ENCODE peak calls at places on chromosomes 3 and 15, in six cellular contexts. One of them, this sample, is unnamed.

GRCh38 chr15:60179786-60180391 is 175.8 kb downstream of the FOXB1 start:
- DNase-seq in right atrium auricular region: no peak
- DNase-seq in PC-9: no peak
- DNase-seq in ovary: no peak
- DNase-seq in lower lobe of right lung: no peak
- DNase-seq in colonic mucosa: peak; percentile 25
- DNase-seq in this sample: no peak

GRCh38 chr15:46946953-46947352 is 770.4 kb upstream of the SEMA6D start:
- DNase-seq in right atrium auricular region: no peak
- DNase-seq in PC-9: no peak
- DNase-seq in ovary: no peak
- DNase-seq in lower lobe of right lung: no peak
- DNase-seq in colonic mucosa: no peak
- DNase-seq in this sample: no peak

GRCh38 chr3:177062052-177062732 is 135.1 kb downstream of the TBL1XR1 start:
- DNase-seq in right atrium auricular region: no peak
- DNase-seq in PC-9: no peak
- DNase-seq in ovary: no peak
- DNase-seq in lower lobe of right lung: no peak
- DNase-seq in colonic mucosa: no peak
- DNase-seq in this sample: no peak

GRCh38 chr3:13009132-13009945 is 63.9 kb downstream of the IQSEC1 start:
- DNase-seq in right atrium auricular region: no peak
- DNase-seq in PC-9: peak; percentile 64
- DNase-seq in ovary: no peak
- DNase-seq in lower lobe of right lung: peak; percentile 90
- DNase-seq in colonic mucosa: peak; percentile 73
- DNase-seq in this sample: peak; percentile 94

GRCh38 chr3:126186271-126186670 is 5.9 kb upstream of the ALDH1L1 start:
- DNase-seq in right atrium auricular region: no peak
- DNase-seq in PC-9: no peak
- DNase-seq in ovary: no peak
- DNase-seq in lower lobe of right lung: no peak
- DNase-seq in colonic mucosa: no peak
- DNase-seq in this sample: no peak

GRCh38 chr3:40971191-40972168 is 227.8 kb upstream of the CTNNB1 start:
- DNase-seq in right atrium auricular region: peak; percentile 91
- DNase-seq in PC-9: peak; percentile 75
- DNase-seq in ovary: peak; percentile 81
- DNase-seq in lower lobe of right lung: peak; percentile 78
- DNase-seq in colonic mucosa: peak; percentile 76
- DNase-seq in this sample: peak; percentile 78

GRCh38 chr3:35028157-35028556 is 611.2 kb upstream of the ARPP21 start:
- DNase-seq in right atrium auricular region: no peak
- DNase-seq in PC-9: no peak
- DNase-seq in ovary: no peak
- DNase-seq in lower lobe of right lung: no peak
- DNase-seq in colonic mucosa: no peak
- DNase-seq in this sample: no peak

GRCh38 chr3:37779289-37780152 is 82.2 kb upstream of the CTDSPL start:
- DNase-seq in right atrium auricular region: no peak
- DNase-seq in PC-9: peak; percentile 8
- DNase-seq in ovary: no peak
- DNase-seq in lower lobe of right lung: no peak
- DNase-seq in colonic mucosa: no peak
- DNase-seq in this sample: no peak

GRCh38 chr3:44036850-44037249 is 204.8 kb upstream of the TOPAZ1 start:
- DNase-seq in right atrium auricular region: no peak
- DNase-seq in PC-9: no peak
- DNase-seq in ovary: no peak
- DNase-seq in lower lobe of right lung: no peak
- DNase-seq in colonic mucosa: no peak
- DNase-seq in this sample: no peak

GRCh38 chr15:68113751-68114150 is 59.6 kb downstream of the PIAS1 start:
- DNase-seq in right atrium auricular region: no peak
- DNase-seq in PC-9: no peak
- DNase-seq in ovary: no peak
- DNase-seq in lower lobe of right lung: no peak
- DNase-seq in colonic mucosa: no peak
- DNase-seq in this sample: no peak

GRCh38 chr3:124643453-124643852 is 86.8 kb upstream of the UMPS start:
- DNase-seq in right atrium auricular region: no peak
- DNase-seq in PC-9: no peak
- DNase-seq in ovary: no peak
- DNase-seq in lower lobe of right lung: no peak
- DNase-seq in colonic mucosa: no peak
- DNase-seq in this sample: no peak

GRCh38 chr15:43346305-43346704 is 15.9 kb upstream of the LCMT2 start:
- DNase-seq in right atrium auricular region: no peak
- DNase-seq in PC-9: no peak
- DNase-seq in ovary: no peak
- DNase-seq in lower lobe of right lung: no peak
- DNase-seq in colonic mucosa: no peak
- DNase-seq in this sample: no peak

GRCh38 chr3:131501949-131502348 is 822 bp downstream of the MRPL3 start:
- DNase-seq in right atrium auricular region: no peak
- DNase-seq in PC-9: no peak
- DNase-seq in ovary: no peak
- DNase-seq in lower lobe of right lung: no peak
- DNase-seq in colonic mucosa: no peak
- DNase-seq in this sample: no peak

GRCh38 chr3:44845528-44846520 is 15.9 kb upstream of the TMEM42 start:
- DNase-seq in right atrium auricular region: no peak
- DNase-seq in PC-9: no peak
- DNase-seq in ovary: peak; percentile 15
- DNase-seq in lower lobe of right lung: no peak
- DNase-seq in colonic mucosa: no peak
- DNase-seq in this sample: no peak

GRCh38 chr15:39179980-39180379 is 400.9 kb upstream of the THBS1 start:
- DNase-seq in right atrium auricular region: no peak
- DNase-seq in PC-9: no peak
- DNase-seq in ovary: no peak
- DNase-seq in lower lobe of right lung: no peak
- DNase-seq in colonic mucosa: no peak
- DNase-seq in this sample: no peak

GRCh38 chr3:178182337-178182761 is 353.9 kb upstream of the KCNMB2 start:
- DNase-seq in right atrium auricular region: no peak
- DNase-seq in PC-9: no peak
- DNase-seq in ovary: peak; percentile 7
- DNase-seq in lower lobe of right lung: no peak
- DNase-seq in colonic mucosa: no peak
- DNase-seq in this sample: no peak

GRCh38 chr3:43490640-43491185 is 131.1 kb downstream of the ANO10 start:
- DNase-seq in right atrium auricular region: no peak
- DNase-seq in PC-9: no peak
- DNase-seq in ovary: no peak
- DNase-seq in lower lobe of right lung: no peak
- DNase-seq in colonic mucosa: no peak
- DNase-seq in this sample: no peak

GRCh38 chr3:131110087-131110486 is 83.4 kb downstream of the NEK11 start:
- DNase-seq in right atrium auricular region: no peak
- DNase-seq in PC-9: peak; percentile 7
- DNase-seq in ovary: no peak
- DNase-seq in lower lobe of right lung: no peak
- DNase-seq in colonic mucosa: no peak
- DNase-seq in this sample: no peak

GRCh38 chr15:85474700-85475316 is 94.4 kb downstream of the AKAP13 start:
- DNase-seq in right atrium auricular region: no peak
- DNase-seq in PC-9: no peak
- DNase-seq in ovary: no peak
- DNase-seq in lower lobe of right lung: no peak
- DNase-seq in colonic mucosa: no peak
- DNase-seq in this sample: no peak
- H3K4me1 ChIP-seq in right atrium auricular region: no peaks in the 10 kb centered on the region
- H3K4me1 ChIP-seq in PC-9: no peaks in the 10 kb centered on the region
- H3K4me1 ChIP-seq in ovary: peaks cover 14% of the 10 kb centered on the region
- H3K4me1 ChIP-seq in lower lobe of right lung: peaks cover 35% of the 10 kb centered on the region
- H3K4me1 ChIP-seq in colonic mucosa: no peaks in the 10 kb centered on the region
- H3K4me1 ChIP-seq in this sample: peaks cover 26% of the 10 kb centered on the region

GRCh38 chr15:85621096-85621495 is 173.6 kb downstream of the KLHL25 start:
- DNase-seq in right atrium auricular region: no peak
- DNase-seq in PC-9: no peak
- DNase-seq in ovary: no peak
- DNase-seq in lower lobe of right lung: no peak
- DNase-seq in colonic mucosa: no peak
- DNase-seq in this sample: no peak
- H3K4me3 ChIP-seq in right atrium auricular region: peak overlapping the region; percentile 44
- H3K4me3 ChIP-seq in PC-9: no peak overlapping the region
- H3K4me3 ChIP-seq in ovary: peak overlapping the region; percentile 72
- H3K4me3 ChIP-seq in lower lobe of right lung: peak overlapping the region; percentile 54
- H3K4me3 ChIP-seq in colonic mucosa: peak overlapping the region; percentile 9
- H3K4me3 ChIP-seq in this sample: peak overlapping the region; percentile 30

GRCh38 chr3:114083112-114083511 is 26.6 kb downstream of the QTRT2 start:
- DNase-seq in right atrium auricular region: no peak
- DNase-seq in PC-9: no peak
- DNase-seq in ovary: no peak
- DNase-seq in lower lobe of right lung: no peak
- DNase-seq in colonic mucosa: no peak
- DNase-seq in this sample: no peak
- TF ChIP-seq CTCF in right atrium auricular region: no peak
- TF ChIP-seq CTCF in PC-9: no peak
- TF ChIP-seq CTCF in ovary: no peak
- TF ChIP-seq CTCF in lower lobe of right lung: no peak
- TF ChIP-seq CTCF in colonic mucosa: no peak
- TF ChIP-seq CTCF in this sample: no peak

DNA sequence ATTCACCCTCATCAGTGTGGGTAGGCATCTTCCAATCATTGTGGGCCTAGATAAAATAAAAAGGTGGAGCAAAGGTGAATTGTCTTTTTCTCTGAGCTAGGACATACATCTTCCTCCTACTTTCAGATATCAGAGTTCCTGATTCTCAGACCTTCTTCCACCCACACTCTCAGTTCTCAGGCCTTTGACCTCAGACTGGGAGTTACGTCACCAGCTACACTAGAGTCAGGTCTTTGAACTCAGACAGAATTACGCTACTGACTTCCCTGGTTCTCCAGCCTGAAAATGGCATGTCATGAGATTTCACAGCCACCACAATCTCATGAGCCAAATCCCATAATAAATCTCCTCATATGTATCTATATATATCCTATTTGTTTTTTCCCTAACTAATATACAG is 39.0 kb downstream of the STRIT1 start:
- DNase-seq in right atrium auricular region: no peak
- DNase-seq in PC-9: no peak
- DNase-seq in ovary: no peak
- DNase-seq in lower lobe of right lung: no peak
- DNase-seq in colonic mucosa: no peak
- DNase-seq in this sample: no peak
- H3K4me1 ChIP-seq in right atrium auricular region: no peaks in the 10 kb centered on the region
- H3K4me1 ChIP-seq in PC-9: no peaks in the 10 kb centered on the region
- H3K4me1 ChIP-seq in ovary: no peaks in the 10 kb centered on the region
- H3K4me1 ChIP-seq in lower lobe of right lung: no peaks in the 10 kb centered on the region
- H3K4me1 ChIP-seq in colonic mucosa: no peaks in the 10 kb centered on the region
- H3K4me1 ChIP-seq in this sample: no peaks in the 10 kb centered on the region

DNA sequence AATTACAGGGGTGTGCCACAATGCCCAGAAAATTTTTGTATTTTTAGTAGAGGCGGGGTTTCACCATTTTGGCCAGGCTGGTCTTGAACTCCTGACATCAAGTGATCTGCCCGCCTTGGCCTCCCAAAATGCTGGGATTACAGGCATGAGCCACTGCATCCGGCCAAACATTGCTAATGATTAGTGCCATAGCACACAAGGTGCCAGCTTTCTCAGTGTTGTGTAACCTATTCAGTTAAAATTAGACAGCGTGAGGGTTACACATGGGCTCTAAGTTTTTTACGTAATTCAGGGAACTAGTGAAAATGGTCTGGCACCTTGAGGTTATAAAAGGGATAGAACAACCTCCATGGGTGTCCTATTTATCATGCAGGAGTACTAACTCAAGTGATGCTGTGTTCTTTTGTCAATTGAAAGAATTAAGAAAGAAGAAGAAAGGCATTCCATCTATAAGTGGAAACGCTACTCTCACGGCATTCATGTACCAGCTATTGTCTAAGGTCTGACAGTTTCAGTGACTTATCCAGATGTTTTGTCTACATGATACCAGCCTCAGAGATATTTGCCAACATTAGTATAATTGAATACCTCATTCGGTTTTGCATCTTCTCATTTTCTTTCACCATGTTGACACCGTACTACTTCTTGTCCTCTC is 84.7 kb downstream of the EOMES start:
- DNase-seq in right atrium auricular region: no peak
- DNase-seq in PC-9: no peak
- DNase-seq in ovary: no peak
- DNase-seq in lower lobe of right lung: no peak
- DNase-seq in colonic mucosa: no peak
- DNase-seq in this sample: no peak
- H3K4me3 ChIP-seq in right atrium auricular region: no peak overlapping the region
- H3K4me3 ChIP-seq in PC-9: no peak overlapping the region
- H3K4me3 ChIP-seq in ovary: no peak overlapping the region
- H3K4me3 ChIP-seq in lower lobe of right lung: no peak overlapping the region
- H3K4me3 ChIP-seq in colonic mucosa: no peak overlapping the region
- H3K4me3 ChIP-seq in this sample: no peak overlapping the region

DNA sequence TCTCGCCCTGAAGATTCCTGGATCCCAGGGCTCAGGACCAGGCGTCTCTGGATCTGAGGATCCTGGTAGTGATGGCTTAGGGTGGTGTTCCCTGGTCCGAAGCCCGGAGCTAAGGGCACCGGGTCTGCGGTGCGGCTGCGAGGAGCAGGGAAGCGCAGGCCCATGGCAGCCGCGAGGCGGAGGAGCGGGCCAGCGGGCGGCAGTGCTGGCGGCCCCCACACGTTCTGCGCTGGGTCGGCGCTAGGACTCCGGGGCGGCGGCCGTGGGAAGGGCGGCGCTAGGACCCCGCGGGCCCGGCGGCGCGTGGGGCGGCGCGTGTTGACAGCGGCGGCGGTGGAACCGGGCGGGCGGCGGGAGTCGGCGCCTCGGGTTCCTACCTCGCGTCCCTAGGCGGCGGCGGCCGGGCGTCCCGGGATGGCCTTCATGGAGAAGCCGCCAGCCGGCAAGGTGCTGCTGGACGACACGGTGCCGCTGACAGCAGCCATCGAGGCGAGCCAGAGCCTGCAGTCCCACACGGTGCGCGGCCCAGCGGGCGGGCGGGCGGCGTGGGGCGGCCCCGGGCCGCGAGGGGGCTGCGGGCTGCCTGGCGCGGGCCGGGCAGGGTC is at the start of gene PXK:
- DNase-seq in right atrium auricular region: peak; percentile 69
- DNase-seq in PC-9: peak; percentile 70
- DNase-seq in ovary: peak; percentile 76
- DNase-seq in lower lobe of right lung: peak; percentile 88
- DNase-seq in colonic mucosa: peak; percentile 83
- DNase-seq in this sample: peak; percentile 84
- TF ChIP-seq CTCF in right atrium auricular region: no peak
- TF ChIP-seq CTCF in PC-9: no peak
- TF ChIP-seq CTCF in ovary: peak; percentile 6
- TF ChIP-seq CTCF in lower lobe of right lung: no peak
- TF ChIP-seq CTCF in colonic mucosa: no peak
- TF ChIP-seq CTCF in this sample: no peak

GRCh38 chr3:149426325-149426724 is 48.2 kb upstream of the TM4SF4 start:
- DNase-seq in right atrium auricular region: no peak
- DNase-seq in PC-9: no peak
- DNase-seq in ovary: no peak
- DNase-seq in lower lobe of right lung: no peak
- DNase-seq in colonic mucosa: no peak
- DNase-seq in this sample: no peak
- H3K4me1 ChIP-seq in right atrium auricular region: no peaks in the 10 kb centered on the region
- H3K4me1 ChIP-seq in PC-9: no peaks in the 10 kb centered on the region
- H3K4me1 ChIP-seq in ovary: no peaks in the 10 kb centered on the region
- H3K4me1 ChIP-seq in lower lobe of right lung: peaks cover 16% of the 10 kb centered on the region
- H3K4me1 ChIP-seq in colonic mucosa: no peaks in the 10 kb centered on the region
- H3K4me1 ChIP-seq in this sample: peaks cover 4% of the 10 kb centered on the region

GRCh38 chr3:170909129-170909903 is 879 bp upstream of the EIF5A2 start:
- DNase-seq in right atrium auricular region: no peak
- DNase-seq in PC-9: peak; percentile 41
- DNase-seq in ovary: no peak
- DNase-seq in lower lobe of right lung: no peak
- DNase-seq in colonic mucosa: no peak
- DNase-seq in this sample: no peak
- H3K4me3 ChIP-seq in right atrium auricular region: no peak overlapping the region
- H3K4me3 ChIP-seq in PC-9: peak overlapping the region; percentile 81
- H3K4me3 ChIP-seq in ovary: peak overlapping the region; percentile 70
- H3K4me3 ChIP-seq in lower lobe of right lung: peak overlapping the region; percentile 71
- H3K4me3 ChIP-seq in colonic mucosa: no peak overlapping the region
- H3K4me3 ChIP-seq in this sample: no peak overlapping the region